ENCODE peak calls at places on chromosome 11, in nine cellular contexts. One of them, this sample, is unnamed.

GRCh38 chr11:128018692-128019091 is 568.7 kb downstream of the ETS1 start:
- DNase-seq in activated T-helper 2 cell treated with anti-CD3 and anti-CD28 coated beads, Interferon-gamma antibody, Interleukin-2, Interleukin-4, amounts not matched to agents 10 μg/mL and 5 μg/mL and 100 μg/mL, durations not matched to agents 14 hours and 24 hours and 36 hours: no peak
- DNase-seq in NAMALWA: no peak
- DNase-seq in NCI-H2107: no peak
- DNase-seq in RWPE2: no peak
- DNase-seq in caudate nucleus: no peak
- DNase-seq in ELF-1: no peak
- DNase-seq in tibial artery: no peak
- DNase-seq in thoracic aorta: no peak
- DNase-seq in this sample: no peak

GRCh38 chr11:2929511-2929879 is 275 bp upstream of the PHLDA2 start:
- DNase-seq in tibial artery: peak
- DNase-seq in caudate nucleus: no peak
- DNase-seq in ELF-1: no peak
- DNase-seq in activated T-helper 2 cell treated with anti-CD3 and anti-CD28 coated beads, Interferon-gamma antibody, Interleukin-2, Interleukin-4, amounts not matched to agents 10 μg/mL and 5 μg/mL and 100 μg/mL, durations not matched to agents 14 hours and 24 hours and 36 hours: peak
- DNase-seq in NAMALWA: no peak
- DNase-seq in NCI-H2107: no peak
- DNase-seq in thoracic aorta: peak
- DNase-seq in RWPE2: peak
- DNase-seq in this sample: no peak

GRCh38 chr11:1819115-1819514 is 15.7 kb upstream of the SYT8 start:
- DNase-seq in NAMALWA: no peak
- DNase-seq in caudate nucleus: no peak
- DNase-seq in tibial artery: no peak
- DNase-seq in thoracic aorta: no peak
- DNase-seq in activated T-helper 2 cell treated with anti-CD3 and anti-CD28 coated beads, Interferon-gamma antibody, Interleukin-2, Interleukin-4, amounts not matched to agents 10 μg/mL and 5 μg/mL and 100 μg/mL, durations not matched to agents 14 hours and 24 hours and 36 hours: no peak
- DNase-seq in NCI-H2107: no peak
- DNase-seq in ELF-1: no peak
- DNase-seq in RWPE2: no peak
- DNase-seq in this sample: no peak

GRCh38 chr11:197741-198235 is 4.9 kb downstream of the SCGB1C1 start:
- DNase-seq in NCI-H2107: no peak
- DNase-seq in caudate nucleus: no peak
- DNase-seq in tibial artery: no peak
- DNase-seq in NAMALWA: no peak
- DNase-seq in RWPE2: no peak
- DNase-seq in activated T-helper 2 cell treated with anti-CD3 and anti-CD28 coated beads, Interferon-gamma antibody, Interleukin-2, Interleukin-4, amounts not matched to agents 10 μg/mL and 5 μg/mL and 100 μg/mL, durations not matched to agents 14 hours and 24 hours and 36 hours: no peak
- DNase-seq in ELF-1: no peak
- DNase-seq in thoracic aorta: no peak
- DNase-seq in this sample: no peak

GRCh38 chr11:76236092-76237026 is 30.1 kb upstream of the WNT11 start:
- DNase-seq in RWPE2: no peak
- DNase-seq in thoracic aorta: peak
- DNase-seq in tibial artery: peak
- DNase-seq in activated T-helper 2 cell treated with anti-CD3 and anti-CD28 coated beads, Interferon-gamma antibody, Interleukin-2, Interleukin-4, amounts not matched to agents 10 μg/mL and 5 μg/mL and 100 μg/mL, durations not matched to agents 14 hours and 24 hours and 36 hours: no peak
- DNase-seq in caudate nucleus: peak
- DNase-seq in NAMALWA: peak
- DNase-seq in NCI-H2107: peak
- DNase-seq in ELF-1: no peak
- DNase-seq in this sample: peak

GRCh38 chr11:57224537-57224936 is 12.5 kb downstream of the APLNR start:
- DNase-seq in thoracic aorta: no peak
- DNase-seq in activated T-helper 2 cell treated with anti-CD3 and anti-CD28 coated beads, Interferon-gamma antibody, Interleukin-2, Interleukin-4, amounts not matched to agents 10 μg/mL and 5 μg/mL and 100 μg/mL, durations not matched to agents 14 hours and 24 hours and 36 hours: no peak
- DNase-seq in NCI-H2107: no peak
- DNase-seq in caudate nucleus: no peak
- DNase-seq in ELF-1: no peak
- DNase-seq in tibial artery: no peak
- DNase-seq in NAMALWA: no peak
- DNase-seq in RWPE2: no peak
- DNase-seq in this sample: no peak

GRCh38 chr11:40227730-40228129 is 1231.7 kb downstream of the LRRC4C start:
- DNase-seq in NAMALWA: no peak
- DNase-seq in caudate nucleus: no peak
- DNase-seq in RWPE2: no peak
- DNase-seq in NCI-H2107: no peak
- DNase-seq in ELF-1: no peak
- DNase-seq in activated T-helper 2 cell treated with anti-CD3 and anti-CD28 coated beads, Interferon-gamma antibody, Interleukin-2, Interleukin-4, amounts not matched to agents 10 μg/mL and 5 μg/mL and 100 μg/mL, durations not matched to agents 14 hours and 24 hours and 36 hours: no peak
- DNase-seq in tibial artery: no peak
- DNase-seq in thoracic aorta: no peak
- DNase-seq in this sample: no peak

GRCh38 chr11:2776351-2777061 is 76.7 kb upstream of the KCNQ1OT1 start:
- DNase-seq in tibial artery: peak
- DNase-seq in caudate nucleus: no peak
- DNase-seq in RWPE2: no peak
- DNase-seq in NCI-H2107: no peak
- DNase-seq in activated T-helper 2 cell treated with anti-CD3 and anti-CD28 coated beads, Interferon-gamma antibody, Interleukin-2, Interleukin-4, amounts not matched to agents 10 μg/mL and 5 μg/mL and 100 μg/mL, durations not matched to agents 14 hours and 24 hours and 36 hours: no peak
- DNase-seq in thoracic aorta: no peak
- DNase-seq in NAMALWA: no peak
- DNase-seq in ELF-1: no peak
- DNase-seq in this sample: no peak

GRCh38 chr11:69360606-69361005 is 66.7 kb downstream of the MYEOV start:
- DNase-seq in tibial artery: no peak
- DNase-seq in thoracic aorta: no peak
- DNase-seq in caudate nucleus: no peak
- DNase-seq in activated T-helper 2 cell treated with anti-CD3 and anti-CD28 coated beads, Interferon-gamma antibody, Interleukin-2, Interleukin-4, amounts not matched to agents 10 μg/mL and 5 μg/mL and 100 μg/mL, durations not matched to agents 14 hours and 24 hours and 36 hours: peak
- DNase-seq in RWPE2: no peak
- DNase-seq in NAMALWA: no peak
- DNase-seq in ELF-1: no peak
- DNase-seq in NCI-H2107: no peak
- DNase-seq in this sample: no peak

GRCh38 chr11:12806113-12806512 is 131.9 kb downstream of the TEAD1 start:
- DNase-seq in activated T-helper 2 cell treated with anti-CD3 and anti-CD28 coated beads, Interferon-gamma antibody, Interleukin-2, Interleukin-4, amounts not matched to agents 10 μg/mL and 5 μg/mL and 100 μg/mL, durations not matched to agents 14 hours and 24 hours and 36 hours: no peak
- DNase-seq in thoracic aorta: no peak
- DNase-seq in tibial artery: no peak
- DNase-seq in caudate nucleus: no peak
- DNase-seq in RWPE2: no peak
- DNase-seq in NCI-H2107: no peak
- DNase-seq in ELF-1: no peak
- DNase-seq in NAMALWA: no peak
- DNase-seq in this sample: no peak

GRCh38 chr11:92204731-92205130 is 19.9 kb upstream of the FAT3 start:
- DNase-seq in NCI-H2107: no peak
- DNase-seq in thoracic aorta: no peak
- DNase-seq in activated T-helper 2 cell treated with anti-CD3 and anti-CD28 coated beads, Interferon-gamma antibody, Interleukin-2, Interleukin-4, amounts not matched to agents 10 μg/mL and 5 μg/mL and 100 μg/mL, durations not matched to agents 14 hours and 24 hours and 36 hours: no peak
- DNase-seq in ELF-1: no peak
- DNase-seq in caudate nucleus: no peak
- DNase-seq in tibial artery: no peak
- DNase-seq in NAMALWA: no peak
- DNase-seq in RWPE2: no peak
- DNase-seq in this sample: no peak

GRCh38 chr11:32884770-32885384 is 7.7 kb upstream of the QSER1 start:
- DNase-seq in NAMALWA: peak
- DNase-seq in tibial artery: no peak
- DNase-seq in RWPE2: no peak
- DNase-seq in activated T-helper 2 cell treated with anti-CD3 and anti-CD28 coated beads, Interferon-gamma antibody, Interleukin-2, Interleukin-4, amounts not matched to agents 10 μg/mL and 5 μg/mL and 100 μg/mL, durations not matched to agents 14 hours and 24 hours and 36 hours: no peak
- DNase-seq in ELF-1: no peak
- DNase-seq in thoracic aorta: no peak
- DNase-seq in NCI-H2107: no peak
- DNase-seq in caudate nucleus: no peak
- DNase-seq in this sample: no peak

GRCh38 chr11:133198326-133198725 is 334.0 kb downstream of the OPCML start:
- DNase-seq in NAMALWA: no peak
- DNase-seq in NCI-H2107: no peak
- DNase-seq in ELF-1: no peak
- DNase-seq in thoracic aorta: no peak
- DNase-seq in tibial artery: no peak
- DNase-seq in activated T-helper 2 cell treated with anti-CD3 and anti-CD28 coated beads, Interferon-gamma antibody, Interleukin-2, Interleukin-4, amounts not matched to agents 10 μg/mL and 5 μg/mL and 100 μg/mL, durations not matched to agents 14 hours and 24 hours and 36 hours: no peak
- DNase-seq in RWPE2: no peak
- DNase-seq in caudate nucleus: no peak
- DNase-seq in this sample: no peak

GRCh38 chr11:125290263-125290662 is 125.7 kb downstream of the PKNOX2 start:
- DNase-seq in caudate nucleus: no peak
- DNase-seq in thoracic aorta: no peak
- DNase-seq in RWPE2: no peak
- DNase-seq in NCI-H2107: no peak
- DNase-seq in NAMALWA: no peak
- DNase-seq in ELF-1: no peak
- DNase-seq in tibial artery: no peak
- DNase-seq in activated T-helper 2 cell treated with anti-CD3 and anti-CD28 coated beads, Interferon-gamma antibody, Interleukin-2, Interleukin-4, amounts not matched to agents 10 μg/mL and 5 μg/mL and 100 μg/mL, durations not matched to agents 14 hours and 24 hours and 36 hours: no peak
- DNase-seq in this sample: no peak

GRCh38 chr11:910589-911030 is at the start of gene CHID1:
- DNase-seq in tibial artery: peak
- DNase-seq in ELF-1: peak
- DNase-seq in NAMALWA: peak
- DNase-seq in activated T-helper 2 cell treated with anti-CD3 and anti-CD28 coated beads, Interferon-gamma antibody, Interleukin-2, Interleukin-4, amounts not matched to agents 10 μg/mL and 5 μg/mL and 100 μg/mL, durations not matched to agents 14 hours and 24 hours and 36 hours: peak
- DNase-seq in NCI-H2107: peak
- DNase-seq in caudate nucleus: peak
- DNase-seq in thoracic aorta: peak
- DNase-seq in RWPE2: peak
- DNase-seq in this sample: peak

GRCh38 chr11:72429626-72430025 is 4.7 kb downstream of the CLPB start:
- DNase-seq in ELF-1: no peak
- DNase-seq in caudate nucleus: no peak
- DNase-seq in NCI-H2107: no peak
- DNase-seq in thoracic aorta: no peak
- DNase-seq in NAMALWA: no peak
- DNase-seq in activated T-helper 2 cell treated with anti-CD3 and anti-CD28 coated beads, Interferon-gamma antibody, Interleukin-2, Interleukin-4, amounts not matched to agents 10 μg/mL and 5 μg/mL and 100 μg/mL, durations not matched to agents 14 hours and 24 hours and 36 hours: no peak
- DNase-seq in RWPE2: no peak
- DNase-seq in tibial artery: no peak
- DNase-seq in this sample: no peak

GRCh38 chr11:71949034-71949433 is 20.2 kb downstream of the RNF121 start:
- DNase-seq in caudate nucleus: no peak
- DNase-seq in ELF-1: no peak
- DNase-seq in NAMALWA: no peak
- DNase-seq in activated T-helper 2 cell treated with anti-CD3 and anti-CD28 coated beads, Interferon-gamma antibody, Interleukin-2, Interleukin-4, amounts not matched to agents 10 μg/mL and 5 μg/mL and 100 μg/mL, durations not matched to agents 14 hours and 24 hours and 36 hours: no peak
- DNase-seq in tibial artery: no peak
- DNase-seq in NCI-H2107: no peak
- DNase-seq in thoracic aorta: no peak
- DNase-seq in RWPE2: no peak
- DNase-seq in this sample: no peak